ENCODE peak calls at places on chromosomes 5 and 9, in six cellular contexts. I is effector memory CD4-positive, alpha-beta T cell; F is mesendoderm; D is cardiac muscle cell; C is body of pancreas; O is tibial nerve. G is an unnamed sample.
A peak's percentile ranks its signal among the peaks of the same experiment; 100 is the strongest.

GRCh38 chr9:16210440-16210839 is 657.6 kb downstream of the CCDC171 start:
- DNase-seq in C (no peak), I (no peak), F (no peak), O (no peak), D (no peak), G (no peak)

GRCh38 chr9:120892748-120893584 is 16.0 kb upstream of the PHF19 start:
- DNase-seq in I (peak; percentile 50), D (no peak), O (no peak), F (no peak), C (no peak), G (no peak)

GRCh38 chr5:60698316-60698715 is 1.6 kb downstream of the DEPDC1B start:
- DNase-seq in C (no peak), D (no peak), F (no peak), O (no peak), I (no peak), G (no peak)

GRCh38 chr9:109423877-109424276 is 74.2 kb downstream of the PTPN3 start:
- DNase-seq in F (no peak), D (no peak), I (no peak), O (no peak), C (no peak), G (no peak)

GRCh38 chr5:93519737-93520136 is 61.3 kb downstream of the NR2F1-AS1 start:
- DNase-seq in C (no peak), F (no peak), O (no peak), D (no peak), I (no peak), G (no peak)

GRCh38 chr5:33490071-33490665 is 49.4 kb downstream of the TARS1 start:
- DNase-seq in I (no peak), D (no peak), C (no peak), O (no peak), F (no peak), G (no peak)

GRCh38 chr9:2234371-2234893 is 219.3 kb downstream of the SMARCA2 start:
- DNase-seq in F (no peak), O (no peak), C (no peak), I (no peak), D (peak; percentile 51), G (peak; percentile 69)

GRCh38 chr5:179301376-179301775 is 43.9 kb downstream of the ADAMTS2 start:
- DNase-seq in O (no peak), F (no peak), I (no peak), C (no peak), D (no peak), G (no peak)

GRCh38 chr5:83029912-83030311 is 47.3 kb downstream of the TMEM167A start:
- DNase-seq in C (no peak), F (peak; percentile 26), O (no peak), D (no peak), I (no peak), G (no peak)

GRCh38 chr5:170642776-170643436 is 139.1 kb downstream of the KCNIP1 start:
- DNase-seq in C (no peak), O (no peak), F (no peak), I (no peak), D (no peak), G (no peak)

GRCh38 chr5:17282283-17283120 is 65.1 kb downstream of the BASP1 start:
- DNase-seq in O (no peak), F (no peak), C (no peak), I (no peak), D (peak; percentile 20), G (no peak)

GRCh38 chr5:17277907-17278306 is 60.5 kb downstream of the BASP1 start:
- DNase-seq in I (no peak), D (no peak), F (no peak), O (no peak), C (no peak), G (no peak)

GRCh38 chr5:17279487-17279886 is 62.1 kb downstream of the BASP1 start:
- DNase-seq in O (no peak), I (no peak), D (no peak), C (no peak), F (no peak), G (no peak)

GRCh38 chr5:17278931-17279330 is 61.5 kb downstream of the BASP1 start:
- DNase-seq in F (no peak), O (no peak), D (no peak), I (no peak), C (no peak), G (no peak)

DNA sequence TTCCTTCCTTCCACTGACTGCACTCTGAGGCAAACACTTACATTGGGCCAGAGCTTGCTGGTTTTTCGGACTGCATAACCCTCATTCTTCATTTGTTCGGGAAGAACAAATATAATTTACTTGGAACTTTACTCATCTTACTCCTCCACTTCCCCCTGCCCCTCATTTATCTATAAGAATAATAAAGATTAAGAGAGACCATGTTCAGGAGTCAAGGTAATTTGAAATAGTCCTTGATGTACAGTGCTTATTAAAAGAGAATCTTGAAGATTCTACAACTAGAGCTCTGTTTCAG is 65.6 kb downstream of the BASP1 start:
- DNase-seq in C (no peak), I (no peak), F (no peak), D (no peak), O (no peak), G (no peak)
- H3K4me3 ChIP-seq in C (no peak overlapping the region), I (no peak overlapping the region), F (no peak overlapping the region), D (no peak overlapping the region), O (no peak overlapping the region), G (no peak overlapping the region)

GRCh38 chr5:173726848-173727557 is 110.6 kb upstream of the BOD1 start:
- DNase-seq in O (no peak), F (no peak), I (no peak), C (no peak), D (no peak), G (no peak)

GRCh38 chr5:173730610-173731302 is 114.3 kb upstream of the BOD1 start:
- DNase-seq in O (no peak), I (no peak), F (no peak), D (no peak), C (no peak), G (no peak)

GRCh38 chr5:173733065-173733824 is 116.8 kb upstream of the BOD1 start:
- DNase-seq in D (no peak), C (peak; percentile 31), I (no peak), O (no peak), F (no peak), G (no peak)

GRCh38 chr5:173727839-173728778 is 111.7 kb upstream of the BOD1 start:
- DNase-seq in F (no peak), I (no peak), D (no peak), O (no peak), C (no peak), G (no peak)

GRCh38 chr5:173729079-173729765 is 112.8 kb upstream of the BOD1 start:
- DNase-seq in I (no peak), C (no peak), O (no peak), F (peak; percentile 44), D (no peak), G (no peak)
- H3K27ac ChIP-seq in I (no peak overlapping the region), C (no peak overlapping the region), O (no peak overlapping the region), F (no peak overlapping the region), D (no peak overlapping the region), G (no peak overlapping the region)

GRCh38 chr5:122500245-122501086 is 188.4 kb downstream of the SNCAIP start:
- DNase-seq in I (no peak), C (peak; percentile 15), F (peak; percentile 84), O (no peak), D (peak; percentile 65), G (peak; percentile 67)
- H3K4me3 ChIP-seq in I (no peak overlapping the region), C (no peak overlapping the region), F (no peak overlapping the region), O (peak overlapping the region; percentile 14), D (no peak overlapping the region), G (no peak overlapping the region)

GRCh38 chr9:79671558-79671957 is 99.8 kb downstream of the TLE4 start:
- DNase-seq in C (no peak), O (no peak), F (no peak), D (no peak), I (no peak), G (no peak)
- H3K27ac ChIP-seq in C (no peak overlapping the region), O (no peak overlapping the region), F (no peak overlapping the region), D (no peak overlapping the region), I (no peak overlapping the region), G (no peak overlapping the region)

GRCh38 chr9:128094950-128095544 is 27.0 kb downstream of the SLC25A25 start:
- DNase-seq in F (no peak), D (no peak), O (no peak), I (no peak), C (no peak), G (no peak)

GRCh38 chr9:128096614-128097013 is 28.6 kb downstream of the SLC25A25 start:
- DNase-seq in I (no peak), D (no peak), O (no peak), C (no peak), F (peak; percentile 86), G (no peak)

GRCh38 chr9:128092199-128092977 is 24.4 kb downstream of the SLC25A25 start:
- DNase-seq in I (no peak), D (no peak), C (no peak), F (no peak), O (no peak), G (no peak)

GRCh38 chr9:128093016-128093415 is 25.0 kb downstream of the SLC25A25 start:
- DNase-seq in C (no peak), O (no peak), I (no peak), F (no peak), D (no peak), G (no peak)

GRCh38 chr9:128094166-128094949 is 26.3 kb downstream of the SLC25A25 start:
- DNase-seq in I (peak; percentile 42), O (peak; percentile 81), D (peak; percentile 93), C (peak; percentile 95), F (peak; percentile 91), G (peak; percentile 96)
- H3K4me3 ChIP-seq in I (no peak overlapping the region), O (peak overlapping the region; percentile 21), D (no peak overlapping the region), C (no peak overlapping the region), F (no peak overlapping the region), G (no peak overlapping the region)